ENCODE peak calls at places on chromosomes 3 and 15, in four cellular contexts. L is A549, Z is endothelial cell of umbilical vein, Y is breast epithelium. C is an unnamed sample. For H3K4me1, the result is how much of the 10 kb centered on the place peaks cover.

GRCh38 chr3:104102386-104102785 is 1264.3 kb upstream of the ALCAM start:
- DNase-seq in Y (no peak), L (peak), Z (peak), C (peak)

GRCh38 chr3:27431116-27431515 is 53.1 kb downstream of the SLC4A7 start:
- DNase-seq in Z (peak), Y (peak), L (peak), C (peak)

GRCh38 chr3:179148446-179149238 is 485 bp downstream of the PIK3CA start:
- DNase-seq in L (peak), Z (peak), Y (no peak), C (peak)

GRCh38 chr3:64019271-64019670 is 4.0 kb downstream of the PSMD6 start:
- DNase-seq in Y (no peak), Z (no peak), L (no peak), C (no peak)

GRCh38 chr3:9101286-9101685 is 138.0 kb upstream of the RAD18 start:
- DNase-seq in L (no peak), Z (peak), Y (no peak), C (no peak)

GRCh38 chr3:40258555-40258954 is 51.0 kb upstream of the EIF1B start:
- DNase-seq in L (peak), Z (no peak), Y (no peak), C (no peak)

GRCh38 chr15:90955911-90956310 is 1.2 kb downstream of the RCCD1 start:
- DNase-seq in L (peak), Z (no peak), Y (no peak), C (no peak)

GRCh38 chr3:185208836-185209235 is 45.0 kb downstream of the EHHADH start:
- DNase-seq in Z (no peak), L (no peak), Y (no peak), C (no peak)

GRCh38 chr3:2727566-2728318 is 382.4 kb downstream of the IL5RA start:
- DNase-seq in L (no peak), Y (no peak), Z (no peak), C (no peak)

GRCh38 chr15:58526647-58527192 is 94.9 kb downstream of the LIPC start:
- DNase-seq in L (no peak), Y (no peak), Z (no peak), C (no peak)

GRCh38 chr3:184156522-184156955 is 1.4 kb downstream of the DVL3 start:
- DNase-seq in Y (no peak), Z (peak), L (no peak), C (peak)

GRCh38 chr3:184157206-184157605 is 2.0 kb downstream of the DVL3 start:
- DNase-seq in Y (no peak), L (no peak), Z (no peak), C (no peak)

GRCh38 chr3:184155644-184156521 is 706 bp downstream of the DVL3 start:
- DNase-seq in Z (peak), L (no peak), Y (no peak), C (peak)

GRCh38 chr3:184160456-184160855 is 5.3 kb downstream of the DVL3 start:
- DNase-seq in Y (no peak), L (no peak), Z (peak), C (peak)

DNA sequence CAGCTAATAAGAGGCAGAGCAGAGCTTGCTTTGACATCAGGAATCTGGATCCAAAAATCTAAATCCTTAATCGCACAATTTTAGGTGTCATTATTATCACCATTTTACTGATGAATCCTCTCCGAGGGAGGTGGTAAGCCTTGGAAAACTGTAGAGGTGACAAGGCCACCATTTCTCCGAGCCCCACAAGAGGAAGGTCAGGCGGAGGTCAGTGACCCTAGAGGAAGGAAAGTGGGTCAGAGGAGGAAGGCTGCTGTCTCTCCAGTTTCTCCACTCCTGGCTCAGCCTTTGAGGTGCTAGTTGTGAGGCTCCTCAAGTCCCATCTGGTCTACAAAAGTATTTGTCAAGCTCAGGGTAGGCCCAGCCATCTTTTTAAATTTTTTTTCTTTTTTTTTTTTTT is 3.2 kb downstream of the DVL3 start:
- DNase-seq in Y (no peak), Z (no peak), L (no peak), C (no peak)
- H3K4me1 ChIP-seq in Y (under half), Z (under half), L (under half), C (half or more)

GRCh38 chr15:42800731-42801474 is 64.0 kb upstream of the CDAN1 start:
- DNase-seq in Y (no peak), L (peak), Z (no peak), C (no peak)

GRCh38 chr15:42798802-42799201 is 61.9 kb upstream of the CDAN1 start:
- DNase-seq in L (no peak), Z (no peak), Y (no peak), C (no peak)

GRCh38 chr15:42802168-42802567 is 65.2 kb upstream of the CDAN1 start:
- DNase-seq in L (no peak), Z (no peak), Y (no peak), C (peak)

DNA sequence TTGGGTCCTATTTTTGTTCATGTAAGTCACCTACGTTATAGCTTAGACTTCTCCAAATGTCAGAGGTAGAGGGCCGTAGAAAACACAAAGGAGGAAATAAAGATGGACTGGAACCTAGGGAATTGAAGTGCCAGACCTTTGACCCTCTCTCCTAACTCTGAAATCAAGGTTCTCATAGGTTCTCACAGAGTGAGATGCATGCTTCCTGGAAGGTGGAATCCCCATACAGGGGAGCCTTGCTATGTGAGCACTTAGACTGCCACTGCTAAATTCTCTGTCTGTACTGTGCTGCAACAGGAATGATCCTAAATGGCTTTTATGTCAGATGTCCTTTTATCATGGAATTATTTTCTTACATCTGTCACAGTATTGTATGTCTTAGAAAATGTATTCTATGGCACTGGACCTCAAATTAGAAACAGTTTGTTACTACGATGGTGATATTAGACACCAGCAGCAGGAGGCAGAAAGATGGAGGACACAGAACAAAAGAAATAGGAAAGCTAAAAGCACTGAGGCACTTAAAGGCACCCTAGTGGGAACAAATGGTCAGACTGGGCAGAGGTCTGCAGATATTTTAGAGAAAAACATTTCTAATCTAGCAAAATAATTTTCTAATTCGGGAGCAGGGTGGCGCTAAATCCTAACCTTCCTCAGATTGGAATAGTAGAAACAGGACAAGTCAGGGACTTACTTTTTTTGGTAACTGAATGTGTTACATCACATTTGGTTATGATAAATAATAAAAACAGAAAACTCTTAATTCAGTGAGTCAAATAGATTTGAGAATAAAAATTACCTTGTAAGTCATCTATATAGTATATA is 60.2 kb upstream of the CDAN1 start:
- DNase-seq in Y (no peak), Z (peak), L (no peak), C (peak)
- TF ChIP-seq CTCF in Y (no peak), Z (no peak), L (peak), C (peak)

GRCh38 chr3:172553526-172554252 is 30.5 kb upstream of the TNFSF10 start:
- DNase-seq in Z (no peak), Y (no peak), L (no peak), C (no peak)
- H3K27ac ChIP-seq in Z (no peak), Y (no peak), L (no peak), C (no peak)

GRCh38 chr3:31448882-31449243 is 83.9 kb upstream of the STT3B start:
- DNase-seq in Z (no peak), L (no peak), Y (no peak), C (no peak)

GRCh38 chr3:31449318-31449717 is 83.4 kb upstream of the STT3B start:
- DNase-seq in L (no peak), Y (no peak), Z (no peak), C (no peak)

GRCh38 chr3:31446411-31446810 is 86.3 kb upstream of the STT3B start:
- DNase-seq in Y (no peak), Z (no peak), L (no peak), C (no peak)

GRCh38 chr3:31450345-31450744 is 82.4 kb upstream of the STT3B start:
- DNase-seq in Z (no peak), Y (no peak), L (no peak), C (no peak)

GRCh38 chr3:31448035-31448881 is 84.5 kb upstream of the STT3B start:
- DNase-seq in Z (peak), Y (no peak), L (peak), C (no peak)
- H3K4me1 ChIP-seq in Z (under half), Y (under half), L (under half), C (under half)